ENCODE peak calls at places on chromosomes 11 and 22, in seven cellular contexts. S, F, J, X, K, N and B are unnamed samples.
A peak's percentile ranks its signal among the peaks of the same experiment; 100 is the strongest.

GRCh38 chr11:62574363-62575057 is 819 bp upstream of the EEF1G start:
- DNase-seq in S (no peak), F (no peak), J (no peak), X (no peak), K (peak; percentile 23), N (peak; percentile 84), B (no peak)

GRCh38 chr11:92830382-92831148 is 138.9 kb upstream of the MTNR1B start:
- DNase-seq in S (no peak), F (no peak), J (no peak), X (no peak), K (peak; percentile 72), N (no peak), B (no peak)

GRCh38 chr11:102007567-102008437 is 39.4 kb upstream of the CFAP300 start:
- DNase-seq in S (peak; percentile 13), F (peak; percentile 40), J (no peak), X (no peak), K (no peak), N (no peak), B (no peak)

GRCh38 chr22:44758354-44758969 is 6.1 kb downstream of the ARHGAP8 start:
- DNase-seq in S (no peak), F (no peak), J (no peak), X (no peak), K (no peak), N (no peak), B (no peak)

GRCh38 chr11:1979607-1980006 is 18.0 kb downstream of the H19 start:
- DNase-seq in S (no peak), F (no peak), J (no peak), X (no peak), K (no peak), N (no peak), B (no peak)

GRCh38 chr11:12108875-12109453 is 1.4 kb upstream of the MICAL2 start:
- DNase-seq in S (no peak), F (no peak), J (no peak), X (no peak), K (no peak), N (no peak), B (no peak)

GRCh38 chr11:2300290-2300935 is 1.3 kb downstream of the C11orf21 start:
- DNase-seq in S (no peak), F (no peak), J (no peak), X (no peak), K (no peak), N (peak; percentile 75), B (no peak)

GRCh38 chr11:6606471-6607189 is 3.1 kb downstream of the ILK start:
- DNase-seq in S (peak; percentile 91), F (no peak), J (peak; percentile 49), X (peak; percentile 24), K (no peak), N (peak; percentile 98), B (peak; percentile 72)

GRCh38 chr11:126317681-126318641 is 14.1 kb downstream of the DCPS start:
- DNase-seq in S (no peak), F (peak; percentile 47), J (no peak), X (no peak), K (no peak), N (peak; percentile 90), B (no peak)

GRCh38 chr22:19710020-19710768 is 4.1 kb upstream of the SEPTIN5 start:
- DNase-seq in S (no peak), F (no peak), J (no peak), X (no peak), K (no peak), N (peak; percentile 62), B (no peak)

GRCh38 chr11:93740802-93741093 is 547 bp downstream of the TAF1D start:
- DNase-seq in S (no peak), F (no peak), J (no peak), X (peak; percentile 21), K (peak; percentile 40), N (peak; percentile 85), B (peak; percentile 26)

GRCh38 chr22:22703715-22704114 is 59.3 kb downstream of the GGTLC2 start:
- DNase-seq in S (no peak), F (no peak), J (no peak), X (no peak), K (no peak), N (no peak), B (no peak)

GRCh38 chr22:48720662-48721393 is 1106.8 kb downstream of the BRD1 start:
- DNase-seq in S (no peak), F (no peak), J (no peak), X (no peak), K (no peak), N (peak; percentile 51), B (no peak)

GRCh38 chr22:39254789-39255298 is 10.1 kb upstream of the PDGFB start:
- DNase-seq in S (no peak), F (no peak), J (no peak), X (no peak), K (no peak), N (no peak), B (no peak)